ENCODE peak calls at places on chromosome 15, in five cellular contexts. M is mesendoderm, D is neuronal stem cell, K is H1, R is IMR-90. Y is an unnamed sample. For H3K36me3, the result is how much of the 10 kb centered on the place peaks cover.

GRCh38 chr15:91254766-91255165 is 154.7 kb downstream of the SV2B start:
- DNase-seq in K (no peak), M (no peak), D (no peak), R (no peak), Y (no peak)

GRCh38 chr15:39239562-39239961 is 341.3 kb upstream of the THBS1 start:
- DNase-seq in K (no peak), M (no peak), R (peak), D (no peak), Y (peak)

GRCh38 chr15:52783191-52783829 is 6.8 kb downstream of the ONECUT1 start:
- DNase-seq in D (peak), K (peak), M (peak), R (no peak), Y (no peak)

GRCh38 chr15:90592144-90592887 is 62.6 kb downstream of the CRTC3 start:
- DNase-seq in R (peak), D (no peak), M (no peak), K (no peak), Y (peak)

GRCh38 chr15:68430471-68431036 is 1.4 kb downstream of the ITGA11 start:
- DNase-seq in K (no peak), D (no peak), R (no peak), M (no peak), Y (no peak)

GRCh38 chr15:25862087-25862468 is 1.0 kb downstream of the ATP10A start:
- DNase-seq in R (peak), K (no peak), M (no peak), D (no peak), Y (no peak)

GRCh38 chr15:94576889-94577533 is 345.6 kb downstream of the MCTP2 start:
- DNase-seq in K (peak), R (no peak), M (peak), D (peak), Y (no peak)

GRCh38 chr15:78988361-78988911 is 43.6 kb upstream of the CTSH start:
- DNase-seq in R (peak), M (peak), D (no peak), K (no peak), Y (peak)

GRCh38 chr15:87619161-87619960 is 637.2 kb downstream of the NTRK3 start:
- DNase-seq in M (peak), K (no peak), D (no peak), R (peak), Y (peak)

GRCh38 chr15:93037341-93038063 is 51.5 kb downstream of the RGMA start:
- DNase-seq in D (no peak), R (no peak), M (no peak), K (no peak), Y (peak)

GRCh38 chr15:29312387-29312786 is 42.8 kb upstream of the NSMCE3 start:
- DNase-seq in D (no peak), K (no peak), R (peak), M (no peak), Y (no peak)

GRCh38 chr15:92715753-92716152 is 60.2 kb upstream of the FAM174B start:
- DNase-seq in K (no peak), D (no peak), M (no peak), R (peak), Y (no peak)

GRCh38 chr15:70362350-70362749 is 264.6 kb upstream of the TLE3 start:
- DNase-seq in M (no peak), K (no peak), D (no peak), R (no peak), Y (no peak)

GRCh38 chr15:92019706-92020105 is 166.2 kb downstream of the SLCO3A1 start:
- DNase-seq in D (no peak), M (no peak), R (no peak), K (no peak), Y (no peak)

GRCh38 chr15:31442203-31443090 is 115.8 kb downstream of the KLF13 start:
- DNase-seq in M (peak), D (no peak), K (no peak), R (peak), Y (peak)

GRCh38 chr15:32864841-32865240 is 147.0 kb downstream of the GREM1 start:
- DNase-seq in M (no peak), D (no peak), R (no peak), K (no peak), Y (no peak)

GRCh38 chr15:91407237-91407889 is 307.3 kb downstream of the SV2B start:
- DNase-seq in D (no peak), M (peak), R (peak), K (no peak), Y (no peak)

GRCh38 chr15:32651229-32651837 is 9.8 kb downstream of the SCG5 start:
- DNase-seq in M (peak), R (peak), D (peak), K (peak), Y (peak)

GRCh38 chr15:56788359-56788758 is 55.0 kb upstream of the ZNF280D start:
- DNase-seq in M (no peak), D (no peak), R (no peak), K (no peak), Y (no peak)

GRCh38 chr15:88476635-88477038 is 9.1 kb downstream of the MRPS11 start:
- DNase-seq in K (no peak), D (no peak), M (peak), R (peak), Y (peak)

GRCh38 chr15:98735895-98736617 is 87.7 kb downstream of the IGF1R start:
- DNase-seq in K (no peak), D (no peak), M (no peak), R (no peak), Y (no peak)

GRCh38 chr15:89587955-89588354 is 12.7 kb downstream of the TICRR start:
- DNase-seq in D (no peak), M (peak), R (peak), K (no peak), Y (peak)

GRCh38 chr15:89652666-89653065 is 2.6 kb downstream of the KIF7 start:
- DNase-seq in D (no peak), K (no peak), R (no peak), M (no peak), Y (no peak)

DNA sequence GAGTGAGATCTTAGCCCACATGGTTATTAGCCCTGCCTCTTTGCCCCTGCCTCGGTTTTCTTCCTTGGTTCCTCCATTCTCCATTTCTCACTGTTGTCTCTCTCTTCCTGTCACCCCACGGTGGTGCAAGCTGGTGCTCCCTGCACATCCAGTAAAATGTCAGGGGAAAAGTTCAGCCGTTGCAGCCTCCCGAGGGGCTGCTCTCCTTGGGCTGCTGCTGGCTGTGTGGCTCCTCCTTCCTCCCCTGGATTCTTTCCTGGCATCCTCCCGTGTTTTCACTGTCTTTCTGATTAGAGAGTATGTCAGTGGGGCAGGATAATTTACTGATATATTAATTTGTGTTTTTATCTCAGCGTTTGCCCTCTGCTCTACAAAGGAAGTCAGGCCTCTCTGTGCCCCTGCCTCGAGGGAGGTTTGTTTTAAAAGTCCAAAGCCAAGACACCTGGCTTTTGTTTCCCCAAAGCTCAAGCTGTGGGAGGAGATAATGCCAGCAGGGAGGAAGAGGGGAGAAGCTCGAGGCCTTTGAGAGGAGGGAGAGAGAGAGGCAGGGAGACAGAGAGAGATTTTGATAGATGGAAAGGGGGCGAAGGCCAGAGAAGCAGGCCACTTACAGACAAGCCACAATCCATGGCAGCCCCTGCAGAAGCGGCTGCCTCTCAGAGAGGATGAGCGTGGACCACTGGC is 150.3 kb upstream of the NR2F2 start:
- DNase-seq in D (no peak), R (no peak), K (no peak), M (no peak), Y (no peak)
- H2AK5ac ChIP-seq in D (peak), R (no peak), K (peak), M (no peak), Y (no peak)

DNA sequence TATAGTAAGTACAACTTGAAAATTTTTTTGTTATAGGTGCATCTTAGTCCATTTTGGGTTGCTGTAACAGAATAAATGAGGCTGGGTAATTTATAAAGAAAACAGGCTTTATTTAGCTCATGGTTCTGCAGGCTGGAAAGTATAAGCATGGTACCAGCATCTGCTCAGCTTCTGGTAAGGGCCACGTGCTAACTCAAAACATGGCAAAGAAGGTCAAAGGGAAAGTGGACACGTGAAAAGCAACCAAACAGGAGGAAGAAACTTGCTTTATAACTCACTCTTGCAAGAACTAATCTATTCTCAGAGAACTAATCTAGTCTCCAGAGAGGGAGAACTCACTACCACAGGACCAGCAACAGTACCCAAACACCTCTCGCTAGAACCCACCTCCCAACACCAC is 9.1 kb downstream of the HDGFL3 start:
- DNase-seq in R (no peak), K (no peak), D (no peak), M (no peak), Y (no peak)
- H3K23ac ChIP-seq in R (no peak), K (no peak), D (no peak), M (no peak), Y (no peak)

GRCh38 chr15:84834969-84835368 is 17.8 kb downstream of the ALPK3 start:
- DNase-seq in R (no peak), M (no peak), K (no peak), D (no peak), Y (no peak)
- H3K36me3 ChIP-seq in R (under half), M (under half), K (under half), D (under half), Y (under half)

DNA sequence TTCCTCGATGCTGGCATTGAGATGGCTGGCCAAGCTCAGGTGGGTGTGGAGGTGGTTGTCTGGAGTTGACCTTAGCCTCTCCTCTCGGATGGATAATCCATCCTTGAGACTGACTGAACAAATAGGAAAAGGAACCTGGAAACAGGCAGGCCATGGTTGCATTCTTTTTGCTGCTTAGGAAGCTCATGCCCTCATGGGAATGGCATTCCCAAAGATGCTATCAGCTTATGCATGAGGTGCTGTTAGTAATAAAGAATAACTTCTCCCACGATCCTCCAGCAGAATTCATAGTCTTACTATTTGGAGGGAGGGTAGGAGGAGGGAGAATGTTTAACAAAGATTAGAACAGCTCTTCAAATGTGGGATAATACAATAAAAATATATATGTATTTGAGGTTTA is 303.0 kb upstream of the TPM1 start:
- DNase-seq in M (peak), D (no peak), K (no peak), R (peak), Y (peak)
- H2AK5ac ChIP-seq in M (no peak), D (peak), K (no peak), R (no peak), Y (no peak)

DNA sequence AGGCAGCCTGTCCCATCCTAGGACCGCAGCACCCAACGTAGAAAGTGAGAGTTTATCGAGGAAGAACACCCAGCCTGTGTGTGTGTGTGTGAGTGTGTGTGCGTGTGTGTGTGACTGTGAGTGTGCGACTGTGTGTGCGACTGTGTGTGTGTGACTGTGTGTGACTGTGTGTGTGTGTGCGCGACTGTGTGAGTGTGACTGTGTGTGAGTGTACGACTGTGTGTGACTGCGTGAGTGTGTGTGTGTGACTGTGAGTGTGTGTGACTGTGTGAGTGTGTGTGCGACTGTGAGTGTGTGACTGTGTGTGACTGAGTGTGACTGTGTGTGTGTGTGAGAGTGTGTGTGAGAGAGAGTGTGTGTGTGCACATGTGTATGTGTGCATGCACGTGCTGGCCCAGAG is 15.1 kb upstream of the DLL4 start:
- DNase-seq in M (no peak), R (no peak), K (no peak), D (no peak), Y (no peak)
- H3K23ac ChIP-seq in M (no peak), R (no peak), K (no peak), D (peak), Y (peak)

GRCh38 chr15:41078125-41078524 is 38.0 kb downstream of the INO80 start:
- DNase-seq in K (no peak), M (no peak), R (no peak), D (no peak), Y (no peak)
- H3K36me3 ChIP-seq in K (half or more), M (under half), R (half or more), D (half or more), Y (under half)

DNA sequence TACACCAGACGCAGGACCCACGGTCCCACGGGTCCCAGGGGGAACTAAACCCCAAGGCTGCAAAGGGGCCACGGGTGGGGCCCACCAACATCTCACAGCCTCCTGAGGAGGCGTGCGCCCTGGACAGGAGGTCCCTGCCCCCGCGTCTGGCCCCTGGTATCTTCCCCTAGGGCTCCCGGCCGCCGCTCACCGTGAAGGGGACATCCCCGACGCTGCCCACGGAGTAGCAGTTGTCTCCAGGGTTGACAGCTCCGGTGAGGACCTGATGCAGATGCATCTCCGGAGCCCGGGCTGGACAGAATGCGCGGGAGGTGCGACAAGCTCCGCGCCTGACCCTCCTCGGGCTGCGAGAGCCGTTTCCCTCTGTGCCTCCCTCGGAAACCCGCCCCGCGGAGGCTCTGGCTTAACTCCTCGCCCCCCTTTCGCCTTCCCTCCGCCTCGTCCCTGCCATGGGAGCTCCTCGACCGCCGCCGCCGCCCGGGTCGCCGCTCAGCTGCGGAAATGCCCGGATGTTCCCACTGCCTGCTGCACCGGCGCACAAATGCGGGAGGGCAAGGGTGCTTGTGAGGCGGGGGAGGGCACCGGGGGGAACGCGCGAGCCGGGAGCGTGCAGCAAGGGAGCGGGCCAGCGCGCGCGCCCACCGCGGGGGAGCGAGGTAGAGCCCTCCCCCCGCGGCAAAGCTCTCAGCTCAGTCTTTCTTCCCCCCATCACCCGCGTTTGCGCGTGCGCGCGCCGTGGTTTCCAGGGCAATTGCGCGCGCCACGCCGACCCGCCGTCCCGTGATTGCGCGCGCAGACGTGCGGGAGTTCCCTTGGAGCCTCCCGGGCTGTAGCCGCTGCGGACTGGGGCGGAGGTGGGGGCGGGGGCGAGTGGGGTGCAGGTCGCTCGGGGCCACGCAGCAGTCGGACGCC is at the start of gene DMXL2:
- DNase-seq in M (peak), D (peak), R (peak), K (peak), Y (peak)
- H2AK5ac ChIP-seq in M (no peak), D (peak), R (no peak), K (no peak), Y (no peak)

GRCh38 chr15:58511588-58511987 is 79.8 kb downstream of the LIPC start:
- DNase-seq in K (no peak), D (no peak), M (no peak), R (no peak), Y (no peak)

GRCh38 chr15:58513008-58513407 is 81.2 kb downstream of the LIPC start:
- DNase-seq in D (no peak), K (no peak), M (no peak), R (no peak), Y (no peak)

GRCh38 chr15:58509556-58509955 is 77.8 kb downstream of the LIPC start:
- DNase-seq in M (no peak), D (no peak), K (no peak), R (no peak), Y (no peak)

GRCh38 chr15:58512522-58512921 is 80.7 kb downstream of the LIPC start:
- DNase-seq in D (no peak), M (no peak), R (no peak), K (no peak), Y (no peak)

GRCh38 chr15:58510715-58511465 is 79.1 kb downstream of the LIPC start:
- DNase-seq in R (peak), D (no peak), M (no peak), K (no peak), Y (peak)
- H3K23ac ChIP-seq in R (no peak), D (no peak), M (no peak), K (no peak), Y (no peak)